ENCODE peak calls at places on chromosomes 4 and X, in nine cellular contexts. Y, X, L, P, C, T, I, B and F are unnamed samples.

GRCh38 chrX:114581528-114582263 is 2.2 kb upstream of the HTR2C start:
- DNase-seq in T (peak), X (no peak), C (no peak), Y (no peak), L (no peak), B (no peak), I (no peak), P (no peak), F (no peak)

GRCh38 chrX:63561425-63561824 is 210.3 kb upstream of the SPIN4 start:
- DNase-seq in Y (no peak), C (no peak), I (peak), L (no peak), B (no peak), T (no peak), X (no peak), P (no peak), F (no peak)

GRCh38 chr4:17577660-17578481 is 873 bp downstream of the LAP3 start:
- DNase-seq in B (peak), L (no peak), Y (peak), P (peak), I (peak), C (peak), X (peak), T (peak), F (peak)

GRCh38 chrX:133414399-133415275 is 652 bp downstream of the GPC4 start:
- DNase-seq in C (no peak), T (peak), P (no peak), B (no peak), I (peak), L (no peak), X (no peak), Y (peak), F (no peak)

GRCh38 chr4:124590480-124590879 is 122.1 kb downstream of the ANKRD50 start:
- DNase-seq in B (no peak), I (no peak), Y (no peak), P (no peak), L (no peak), X (no peak), T (no peak), C (no peak), F (no peak)

GRCh38 chr4:2285665-2286381 is 23.9 kb upstream of the MXD4 start:
- DNase-seq in T (peak), Y (no peak), C (no peak), I (no peak), L (no peak), B (no peak), P (no peak), X (no peak), F (no peak)

GRCh38 chrX:46978341-46979291 is 66.4 kb downstream of the JADE3 start:
- DNase-seq in I (peak), T (peak), Y (peak), P (peak), C (peak), L (peak), X (peak), B (peak), F (peak)

GRCh38 chr4:168656055-168656660 is 159.3 kb downstream of the PALLD start:
- DNase-seq in T (no peak), C (no peak), I (peak), L (no peak), P (peak), Y (no peak), X (no peak), B (no peak), F (peak)

GRCh38 chr4:73593631-73594241 is 26.5 kb downstream of the RASSF6 start:
- DNase-seq in C (no peak), P (peak), Y (no peak), T (no peak), B (no peak), I (no peak), L (no peak), X (no peak), F (peak)

GRCh38 chrX:104122829-104123228 is 10.5 kb downstream of the ZCCHC18 start:
- DNase-seq in X (no peak), Y (no peak), I (no peak), B (no peak), C (no peak), L (no peak), P (no peak), T (no peak), F (no peak)

GRCh38 chr4:4293279-4293678 is 3.2 kb downstream of the ZBTB49 start:
- DNase-seq in L (no peak), C (no peak), I (no peak), Y (no peak), B (no peak), T (no peak), P (no peak), X (no peak), F (no peak)

GRCh38 chr4:54637325-54637724 is 20.4 kb upstream of the KIT start:
- DNase-seq in B (no peak), T (no peak), P (no peak), Y (no peak), C (no peak), X (no peak), I (no peak), L (no peak), F (no peak)

GRCh38 chrX:110021180-110022022 is 18.5 kb downstream of the TMEM164 start:
- DNase-seq in C (no peak), I (peak), P (peak), B (no peak), X (no peak), T (no peak), Y (no peak), L (no peak), F (peak)

GRCh38 chrX:123626962-123627361 is 105.9 kb downstream of the THOC2 start:
- DNase-seq in L (no peak), Y (no peak), I (peak), T (no peak), B (no peak), C (no peak), P (peak), X (no peak), F (peak)

GRCh38 chrX:10121787-10122186 is 35.0 kb upstream of the CLCN4 start:
- DNase-seq in I (no peak), P (peak), C (no peak), L (no peak), X (no peak), T (peak), Y (no peak), B (no peak), F (peak)

GRCh38 chrX:149641832-149642231 is 10.2 kb upstream of the TMEM185A start:
- DNase-seq in P (no peak), I (no peak), L (no peak), X (no peak), Y (no peak), C (no peak), T (no peak), B (no peak), F (no peak)

GRCh38 chrX:39903343-39903742 is 194.4 kb downstream of the BCOR start:
- DNase-seq in X (no peak), I (peak), P (peak), T (no peak), C (no peak), L (no peak), B (no peak), Y (no peak), F (no peak)

GRCh38 chr4:183438458-183439113 is 5.8 kb upstream of the CDKN2AIP start:
- DNase-seq in X (peak), Y (peak), P (peak), I (peak), B (peak), C (peak), L (no peak), T (no peak), F (peak)

GRCh38 chr4:87698394-87698793 is 48.3 kb downstream of the DMP1 start:
- DNase-seq in I (no peak), B (no peak), C (no peak), X (no peak), T (no peak), L (no peak), P (no peak), Y (no peak), F (no peak)

GRCh38 chrX:9535101-9535500 is 70.2 kb downstream of the TBL1X start:
- DNase-seq in L (no peak), I (no peak), B (no peak), P (no peak), T (no peak), Y (no peak), X (no peak), C (no peak), F (no peak)

GRCh38 chr4:105350859-105351494 is 122.9 kb downstream of the PPA2 start:
- DNase-seq in L (no peak), X (no peak), P (peak), I (peak), B (no peak), C (no peak), Y (no peak), T (no peak), F (no peak)

GRCh38 chrX:51144828-51145442 is 187.7 kb upstream of the NUDT10 start:
- DNase-seq in C (peak), L (no peak), T (no peak), I (peak), B (no peak), Y (peak), P (peak), X (peak), F (peak)

GRCh38 chrX:56802921-56803848 is 74.1 kb downstream of the NBDY start:
- DNase-seq in I (peak), P (peak), L (peak), C (peak), Y (peak), T (peak), B (peak), X (peak), F (peak)

GRCh38 chr4:182862921-182863320 is 54.3 kb downstream of the DCTD start:
- DNase-seq in C (peak), I (no peak), Y (peak), B (peak), T (peak), L (no peak), X (peak), P (no peak), F (no peak)

GRCh38 chr4:86058621-86059020 is 301.2 kb downstream of the MAPK10 start:
- DNase-seq in B (no peak), T (no peak), Y (no peak), L (no peak), I (no peak), X (no peak), C (no peak), P (no peak), F (no peak)

GRCh38 chr4:85953651-85954018 is 406.2 kb downstream of the MAPK10 start:
- DNase-seq in X (no peak), P (no peak), B (no peak), T (no peak), L (no peak), I (peak), C (no peak), Y (no peak), F (peak)

DNA sequence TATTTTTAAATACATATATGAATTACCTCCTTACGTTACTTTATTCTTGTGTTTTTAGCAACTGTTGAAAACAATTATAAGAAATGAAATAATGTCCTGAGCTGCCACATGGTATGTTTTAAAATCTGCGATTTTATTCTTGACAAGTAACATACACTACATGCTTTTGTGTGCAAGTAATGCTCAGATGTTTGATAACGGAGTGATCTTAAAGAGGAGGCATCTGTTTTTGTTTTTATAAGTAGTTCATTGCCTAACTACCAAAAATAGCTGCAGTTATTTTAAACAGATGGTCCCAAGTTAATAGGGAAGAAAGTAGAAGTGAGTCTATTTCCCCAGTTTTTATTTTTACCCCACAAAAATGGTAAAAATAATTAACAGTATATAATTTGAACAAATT is 55.2 kb downstream of the GAB1 start:
- DNase-seq in T (no peak), C (no peak), I (peak), P (peak), B (no peak), L (no peak), X (no peak), Y (no peak), F (peak)
- H3K4me3 ChIP-seq in T (no peak), C (no peak), I (no peak), P (no peak), B (no peak), L (no peak), X (no peak), Y (no peak), F (no peak)

DNA sequence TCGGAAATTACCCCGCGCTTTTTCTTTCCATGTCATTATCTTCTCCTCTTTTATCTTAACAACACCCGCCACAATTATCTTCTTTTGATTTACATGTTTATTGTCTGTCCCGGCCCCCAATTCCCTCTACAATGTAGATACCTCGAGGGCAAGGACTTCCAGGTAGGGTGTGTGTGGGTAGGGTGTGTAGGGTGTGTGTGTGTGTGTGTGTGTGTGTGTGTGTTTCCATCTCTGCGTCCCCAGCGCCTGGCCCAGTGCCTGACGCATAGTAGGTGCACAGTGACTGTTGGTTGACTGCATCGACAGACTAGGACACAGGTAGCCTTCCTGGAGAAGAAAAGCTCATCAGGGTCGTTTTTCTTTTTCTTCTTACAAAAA is 103.1 kb downstream of the UCHL1 start:
- DNase-seq in T (no peak), P (no peak), C (no peak), I (no peak), L (no peak), X (no peak), B (no peak), Y (no peak), F (no peak)
- H3K4me3 ChIP-seq in T (peak), P (peak), C (peak), I (peak), L (no peak), X (peak), B (peak), Y (peak), F (no peak)

DNA sequence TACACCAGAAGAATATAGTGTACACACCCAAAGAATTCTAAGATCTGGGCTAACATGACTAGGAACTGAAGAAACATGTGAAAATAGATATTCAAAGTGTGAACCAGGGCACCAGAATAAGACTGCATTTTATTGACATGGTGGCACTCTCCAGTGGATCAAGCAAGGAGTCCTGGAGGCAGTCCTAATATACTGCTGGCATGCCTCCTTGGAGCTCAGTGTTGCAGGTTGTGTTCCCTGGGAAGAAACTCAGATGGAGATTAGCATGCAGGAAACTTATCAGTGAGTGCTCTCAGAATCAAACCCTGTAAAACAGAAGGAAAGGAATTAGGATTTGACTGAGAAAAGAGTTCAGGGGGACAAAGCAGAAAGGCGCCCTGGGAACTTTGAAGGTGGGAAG is 105.1 kb downstream of the CXCL13 start:
- DNase-seq in Y (no peak), B (no peak), X (no peak), P (no peak), T (no peak), I (no peak), L (no peak), C (no peak), F (no peak)
- H3K4me3 ChIP-seq in Y (no peak), B (no peak), X (no peak), P (no peak), T (no peak), I (no peak), L (no peak), C (no peak), F (no peak)

DNA sequence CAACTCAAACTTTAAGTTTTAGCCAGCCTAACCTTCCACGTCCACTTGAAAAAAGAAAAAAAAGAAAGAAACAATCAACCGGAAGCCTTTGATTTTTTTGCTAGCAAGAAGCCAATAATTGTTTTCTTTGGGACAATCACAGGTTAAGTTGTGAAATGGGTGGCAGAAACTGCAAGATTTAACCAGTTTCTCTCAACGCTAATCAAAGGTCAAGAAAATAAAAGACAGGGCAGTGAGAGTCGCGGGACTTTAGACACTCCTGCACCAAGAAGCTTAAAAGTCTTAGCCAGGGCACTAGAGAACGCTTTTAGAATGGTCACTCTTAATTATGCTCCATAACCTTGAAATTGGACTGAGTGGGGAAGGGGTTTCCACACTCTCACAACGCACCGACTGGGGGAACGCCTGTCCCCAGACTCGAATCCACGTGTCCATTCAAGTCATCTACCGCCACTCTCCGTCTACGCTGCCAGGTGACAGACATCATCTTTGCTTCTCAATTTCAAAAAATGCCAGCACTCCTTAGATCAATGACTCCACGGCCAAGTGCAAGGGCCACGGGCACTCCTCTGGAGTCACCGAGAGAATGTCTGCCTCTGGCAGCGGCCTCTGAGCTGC is 883 bp downstream of the ACSL1 start:
- DNase-seq in X (no peak), I (no peak), C (no peak), B (peak), T (no peak), Y (no peak), P (peak), L (no peak), F (no peak)
- H3K4me3 ChIP-seq in X (peak), I (peak), C (peak), B (peak), T (peak), Y (peak), P (peak), L (peak), F (peak)

GRCh38 chrX:2697741-2698294 is 6.7 kb downstream of the CD99 start:
- DNase-seq in B (no peak), X (no peak), I (peak), T (no peak), C (no peak), L (no peak), Y (no peak), P (no peak), F (no peak)
- H3K4me3 ChIP-seq in B (no peak), X (no peak), I (no peak), T (no peak), C (no peak), L (peak), Y (no peak), P (no peak), F (no peak)

GRCh38 chr4:84492737-84493091 is 6.4 kb downstream of the NKX6-1 start:
- DNase-seq in B (no peak), X (no peak), Y (no peak), C (no peak), I (no peak), T (no peak), P (no peak), L (no peak), F (no peak)

GRCh38 chr4:84494518-84494917 is 4.6 kb downstream of the NKX6-1 start:
- DNase-seq in T (no peak), P (no peak), Y (no peak), B (no peak), C (no peak), L (no peak), I (no peak), X (no peak), F (no peak)

GRCh38 chr4:84492290-84492689 is 6.8 kb downstream of the NKX6-1 start:
- DNase-seq in X (no peak), P (no peak), I (no peak), Y (no peak), L (no peak), C (no peak), T (no peak), B (no peak), F (no peak)

GRCh38 chr4:84491420-84491819 is 7.7 kb downstream of the NKX6-1 start:
- DNase-seq in L (no peak), T (no peak), Y (no peak), I (no peak), C (no peak), B (no peak), P (no peak), X (no peak), F (no peak)

DNA sequence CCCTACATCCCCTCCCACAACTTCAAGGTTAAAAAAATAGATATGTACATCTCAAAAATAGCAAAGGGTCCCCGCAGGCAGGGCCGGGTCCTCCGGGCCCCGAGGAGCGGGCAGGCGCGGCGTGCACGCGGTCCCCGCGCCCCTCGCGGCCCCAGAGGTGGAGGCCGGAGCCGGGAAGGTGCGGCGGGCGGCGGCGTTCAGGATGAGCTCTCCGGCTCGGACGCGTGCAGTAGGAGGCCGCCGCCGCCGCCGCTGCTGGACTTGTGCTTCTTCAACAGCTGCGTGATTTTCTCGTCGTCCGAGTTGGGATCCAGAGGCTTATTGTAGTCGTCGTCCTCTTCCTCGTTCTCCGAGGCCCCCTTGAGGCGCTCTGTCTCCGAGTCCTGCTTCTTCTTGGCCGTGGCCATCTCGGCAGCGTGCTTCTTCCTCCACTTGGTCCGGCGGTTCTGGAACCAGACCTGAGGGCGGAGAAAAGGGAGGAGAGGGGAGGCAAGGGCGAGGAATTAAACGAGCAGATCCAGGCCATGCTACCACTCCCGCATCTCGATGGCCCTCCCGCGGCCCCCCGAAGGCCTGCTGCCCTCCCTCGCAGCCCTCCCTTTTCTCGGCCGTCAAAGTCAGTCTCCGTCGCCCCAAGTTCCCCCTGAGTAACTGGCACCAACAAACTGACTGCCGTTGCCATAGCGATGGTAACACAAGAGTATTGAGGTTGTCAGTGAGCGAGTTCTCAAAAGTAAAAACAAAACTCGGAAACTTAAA is 5.8 kb downstream of the NKX6-1 start:
- DNase-seq in X (no peak), P (peak), B (no peak), Y (peak), T (peak), L (no peak), C (peak), I (peak), F (no peak)
- H3K4me3 ChIP-seq in X (no peak), P (no peak), B (no peak), Y (no peak), T (no peak), L (no peak), C (peak), I (no peak), F (peak)